ENCODE peak calls at places on chromosomes 7 and 10, in seven cellular contexts. X, P, H, C, L, T and F are unnamed samples.

GRCh38 chr10:125599194-125599593 is 83.8 kb downstream of the TEX36 start:
- DNase-seq in X (no peak), P (no peak), H (no peak), C (no peak), L (no peak), T (no peak), F (no peak)

GRCh38 chr7:140542226-140542625 is 62.9 kb upstream of the MKRN1 start:
- DNase-seq in X (no peak), P (peak), H (no peak), C (peak), L (no peak), T (no peak), F (no peak)

GRCh38 chr10:129932996-129933395 is 31.1 kb downstream of the EBF3 start:
- DNase-seq in X (no peak), P (no peak), H (no peak), C (no peak), L (no peak), T (no peak), F (no peak)

GRCh38 chr7:115779561-115779960 is 251.0 kb downstream of the TFEC start:
- DNase-seq in X (no peak), P (no peak), H (no peak), C (no peak), L (no peak), T (no peak), F (no peak)

GRCh38 chr10:43771675-43772074 is 123.0 kb upstream of the ZNF32 start:
- DNase-seq in X (no peak), P (no peak), H (no peak), C (no peak), L (no peak), T (no peak), F (no peak)

GRCh38 chr7:156650042-156650441 is 9.5 kb downstream of the RNF32 start:
- DNase-seq in X (peak), P (no peak), H (peak), C (no peak), L (no peak), T (peak), F (no peak)

GRCh38 chr7:134885967-134886352 is 100.3 kb upstream of the AGBL3 start:
- DNase-seq in X (no peak), P (no peak), H (no peak), C (no peak), L (no peak), T (no peak), F (no peak)

GRCh38 chr7:50264908-50265307 is 39.6 kb upstream of the IKZF1 start:
- DNase-seq in X (no peak), P (no peak), H (no peak), C (no peak), L (peak), T (peak), F (no peak)

GRCh38 chr10:60495357-60495756 is 105.7 kb upstream of the ANK3 start:
- DNase-seq in X (no peak), P (no peak), H (no peak), C (peak), L (no peak), T (no peak), F (no peak)

GRCh38 chr10:3740157-3740871 is 44.7 kb downstream of the KLF6 start:
- DNase-seq in X (no peak), P (no peak), H (no peak), C (no peak), L (no peak), T (no peak), F (no peak)

GRCh38 chr10:49080071-49080470 is 35.3 kb downstream of the VSTM4 start:
- DNase-seq in X (no peak), P (no peak), H (no peak), C (no peak), L (no peak), T (no peak), F (peak)

GRCh38 chr10:130800281-130800680 is 511.2 kb downstream of the TCERG1L start:
- DNase-seq in X (no peak), P (no peak), H (no peak), C (no peak), L (no peak), T (no peak), F (no peak)

GRCh38 chr10:21304198-21304597 is 221.3 kb downstream of the SKIDA1 start:
- DNase-seq in X (no peak), P (no peak), H (no peak), C (no peak), L (no peak), T (no peak), F (no peak)

GRCh38 chr7:70640266-70640833 is 491.6 kb upstream of the GALNT17 start:
- DNase-seq in X (no peak), P (no peak), H (no peak), C (no peak), L (no peak), T (no peak), F (no peak)

GRCh38 chr10:99654390-99654789 is 4.9 kb upstream of the ENTPD7 start:
- DNase-seq in X (no peak), P (no peak), H (no peak), C (no peak), L (no peak), T (no peak), F (no peak)

GRCh38 chr10:7438196-7438986 is 27.6 kb upstream of the SFMBT2 start:
- DNase-seq in X (no peak), P (no peak), H (no peak), C (peak), L (no peak), T (no peak), F (no peak)

GRCh38 chr7:130781346-130781745 is 47.3 kb upstream of the KLF14 start:
- DNase-seq in X (no peak), P (no peak), H (no peak), C (no peak), L (no peak), T (no peak), F (no peak)

GRCh38 chr7:106367018-106367420 is 82.2 kb upstream of the NAMPT start:
- DNase-seq in X (peak), P (no peak), H (no peak), C (no peak), L (no peak), T (no peak), F (no peak)